ENCODE peak calls at places on chromosome 14, in seven cellular contexts. One of them, this sample, is unnamed.
A peak's percentile ranks its signal among the peaks of the same experiment; 100 is the strongest.

GRCh38 chr14:38255673-38256357 is at the start of gene CLEC14A:
- DNase-seq in tibial artery: peak; percentile 44
- DNase-seq in thoracic aorta: no peak
- DNase-seq in uterus: no peak
- DNase-seq in IMR-90: no peak
- DNase-seq in naive thymus-derived CD4-positive, alpha-beta T cell: no peak
- DNase-seq in HepG2: no peak
- DNase-seq in this sample: no peak

GRCh38 chr14:61608245-61609142 is 86.8 kb upstream of the HIF1A start:
- DNase-seq in tibial artery: no peak
- DNase-seq in thoracic aorta: no peak
- DNase-seq in uterus: no peak
- DNase-seq in IMR-90: peak; percentile 52
- DNase-seq in naive thymus-derived CD4-positive, alpha-beta T cell: no peak
- DNase-seq in HepG2: peak; percentile 71
- DNase-seq in this sample: no peak

GRCh38 chr14:74244115-74244514 is 4.9 kb downstream of the VSX2 start:
- DNase-seq in tibial artery: no peak
- DNase-seq in thoracic aorta: no peak
- DNase-seq in uterus: no peak
- DNase-seq in IMR-90: no peak
- DNase-seq in naive thymus-derived CD4-positive, alpha-beta T cell: no peak
- DNase-seq in HepG2: no peak
- DNase-seq in this sample: no peak

GRCh38 chr14:92959761-92960680 is 37.1 kb downstream of the CHGA start:
- DNase-seq in tibial artery: no peak
- DNase-seq in thoracic aorta: no peak
- DNase-seq in uterus: no peak
- DNase-seq in IMR-90: no peak
- DNase-seq in naive thymus-derived CD4-positive, alpha-beta T cell: no peak
- DNase-seq in HepG2: no peak
- DNase-seq in this sample: no peak

GRCh38 chr14:49621114-49621881 is 699 bp downstream of the MGAT2 start:
- DNase-seq in tibial artery: peak; percentile 72
- DNase-seq in thoracic aorta: peak; percentile 25
- DNase-seq in uterus: peak; percentile 52
- DNase-seq in IMR-90: peak; percentile 28
- DNase-seq in naive thymus-derived CD4-positive, alpha-beta T cell: no peak
- DNase-seq in HepG2: no peak
- DNase-seq in this sample: peak; percentile 29

GRCh38 chr14:100345711-100346110 is 22.6 kb downstream of the SLC25A47 start:
- DNase-seq in tibial artery: no peak
- DNase-seq in thoracic aorta: no peak
- DNase-seq in uterus: no peak
- DNase-seq in IMR-90: no peak
- DNase-seq in naive thymus-derived CD4-positive, alpha-beta T cell: no peak
- DNase-seq in HepG2: no peak
- DNase-seq in this sample: no peak

GRCh38 chr14:80095623-80096022 is 115.7 kb downstream of the DIO2 start:
- DNase-seq in tibial artery: no peak
- DNase-seq in thoracic aorta: no peak
- DNase-seq in uterus: no peak
- DNase-seq in IMR-90: peak; percentile 85
- DNase-seq in naive thymus-derived CD4-positive, alpha-beta T cell: no peak
- DNase-seq in HepG2: no peak
- DNase-seq in this sample: no peak

GRCh38 chr14:75234173-75234855 is 44.3 kb upstream of the FOS start:
- DNase-seq in tibial artery: peak; percentile 61
- DNase-seq in thoracic aorta: no peak
- DNase-seq in uterus: no peak
- DNase-seq in IMR-90: peak; percentile 90
- DNase-seq in naive thymus-derived CD4-positive, alpha-beta T cell: no peak
- DNase-seq in HepG2: peak; percentile 31
- DNase-seq in this sample: peak; percentile 41

GRCh38 chr14:67413806-67414769 is 2.1 kb upstream of the PLEK2 start:
- DNase-seq in tibial artery: no peak
- DNase-seq in thoracic aorta: no peak
- DNase-seq in uterus: no peak
- DNase-seq in IMR-90: peak; percentile 88
- DNase-seq in naive thymus-derived CD4-positive, alpha-beta T cell: no peak
- DNase-seq in HepG2: peak; percentile 24
- DNase-seq in this sample: no peak

GRCh38 chr14:101186544-101186943 is 283.0 kb upstream of the RTL1 start:
- DNase-seq in tibial artery: no peak
- DNase-seq in thoracic aorta: no peak
- DNase-seq in uterus: no peak
- DNase-seq in IMR-90: no peak
- DNase-seq in naive thymus-derived CD4-positive, alpha-beta T cell: no peak
- DNase-seq in HepG2: no peak
- DNase-seq in this sample: no peak

GRCh38 chr14:104424406-104425072 is 155.0 kb upstream of the C14orf180 start:
- DNase-seq in tibial artery: no peak
- DNase-seq in thoracic aorta: no peak
- DNase-seq in uterus: no peak
- DNase-seq in IMR-90: no peak
- DNase-seq in naive thymus-derived CD4-positive, alpha-beta T cell: no peak
- DNase-seq in HepG2: no peak
- DNase-seq in this sample: no peak

GRCh38 chr14:101854366-101854765 is 92.9 kb downstream of the PPP2R5C start:
- DNase-seq in tibial artery: no peak
- DNase-seq in thoracic aorta: no peak
- DNase-seq in uterus: no peak
- DNase-seq in IMR-90: peak; percentile 15
- DNase-seq in naive thymus-derived CD4-positive, alpha-beta T cell: peak; percentile 41
- DNase-seq in HepG2: no peak
- DNase-seq in this sample: no peak

GRCh38 chr14:92950773-92951172 is 27.8 kb downstream of the CHGA start:
- DNase-seq in tibial artery: no peak
- DNase-seq in thoracic aorta: no peak
- DNase-seq in uterus: no peak
- DNase-seq in IMR-90: no peak
- DNase-seq in naive thymus-derived CD4-positive, alpha-beta T cell: no peak
- DNase-seq in HepG2: no peak
- DNase-seq in this sample: no peak

GRCh38 chr14:80974338-80975078 is 19.1 kb downstream of the TSHR start:
- DNase-seq in tibial artery: no peak
- DNase-seq in thoracic aorta: no peak
- DNase-seq in uterus: no peak
- DNase-seq in IMR-90: no peak
- DNase-seq in naive thymus-derived CD4-positive, alpha-beta T cell: no peak
- DNase-seq in HepG2: no peak
- DNase-seq in this sample: no peak

GRCh38 chr14:69090187-69090789 is 62.6 kb downstream of the DCAF5 start:
- DNase-seq in tibial artery: no peak
- DNase-seq in thoracic aorta: no peak
- DNase-seq in uterus: no peak
- DNase-seq in IMR-90: peak; percentile 55
- DNase-seq in naive thymus-derived CD4-positive, alpha-beta T cell: peak; percentile 22
- DNase-seq in HepG2: peak; percentile 33
- DNase-seq in this sample: no peak

GRCh38 chr14:95943699-95944098 is 67.1 kb downstream of the TUNAR start:
- DNase-seq in tibial artery: no peak
- DNase-seq in thoracic aorta: no peak
- DNase-seq in uterus: no peak
- DNase-seq in IMR-90: no peak
- DNase-seq in naive thymus-derived CD4-positive, alpha-beta T cell: no peak
- DNase-seq in HepG2: no peak
- DNase-seq in this sample: no peak

GRCh38 chr14:60506985-60507829 is 1.7 kb upstream of the SIX6 start:
- DNase-seq in tibial artery: no peak
- DNase-seq in thoracic aorta: no peak
- DNase-seq in uterus: no peak
- DNase-seq in IMR-90: no peak
- DNase-seq in naive thymus-derived CD4-positive, alpha-beta T cell: no peak
- DNase-seq in HepG2: no peak
- DNase-seq in this sample: no peak

GRCh38 chr14:60510254-60510975 is 1.5 kb downstream of the SIX6 start:
- DNase-seq in tibial artery: no peak
- DNase-seq in thoracic aorta: no peak
- DNase-seq in uterus: no peak
- DNase-seq in IMR-90: no peak
- DNase-seq in naive thymus-derived CD4-positive, alpha-beta T cell: no peak
- DNase-seq in HepG2: no peak
- DNase-seq in this sample: no peak

GRCh38 chr14:60509438-60510253 is 700 bp downstream of the SIX6 start:
- DNase-seq in tibial artery: no peak
- DNase-seq in thoracic aorta: no peak
- DNase-seq in uterus: no peak
- DNase-seq in IMR-90: no peak
- DNase-seq in naive thymus-derived CD4-positive, alpha-beta T cell: no peak
- DNase-seq in HepG2: no peak
- DNase-seq in this sample: no peak

GRCh38 chr14:60508363-60508706 is 611 bp upstream of the SIX6 start:
- DNase-seq in tibial artery: no peak
- DNase-seq in thoracic aorta: no peak
- DNase-seq in uterus: no peak
- DNase-seq in IMR-90: no peak
- DNase-seq in naive thymus-derived CD4-positive, alpha-beta T cell: no peak
- DNase-seq in HepG2: no peak
- DNase-seq in this sample: no peak

GRCh38 chr14:60508707-60509437 is at the start of gene SIX6:
- DNase-seq in tibial artery: no peak
- DNase-seq in thoracic aorta: no peak
- DNase-seq in uterus: no peak
- DNase-seq in IMR-90: peak; percentile 24
- DNase-seq in naive thymus-derived CD4-positive, alpha-beta T cell: no peak
- DNase-seq in HepG2: no peak
- DNase-seq in this sample: no peak
- H3K4me3 ChIP-seq in tibial artery: no peak within 1 kb of the TSS
- H3K4me3 ChIP-seq in thoracic aorta: peak within 1 kb of the TSS; percentile 7
- H3K4me3 ChIP-seq in uterus: no peak within 1 kb of the TSS
- H3K4me3 ChIP-seq in IMR-90: no peak within 1 kb of the TSS
- H3K4me3 ChIP-seq in naive thymus-derived CD4-positive, alpha-beta T cell: no peak within 1 kb of the TSS
- H3K4me3 ChIP-seq in HepG2: no peak within 1 kb of the TSS
- H3K4me3 ChIP-seq in this sample: peak within 1 kb of the TSS; percentile 58

GRCh38 chr14:90677484-90678045 is 138.7 kb downstream of the TTC7B start:
- DNase-seq in tibial artery: no peak
- DNase-seq in thoracic aorta: no peak
- DNase-seq in uterus: no peak
- DNase-seq in IMR-90: peak; percentile 79
- DNase-seq in naive thymus-derived CD4-positive, alpha-beta T cell: no peak
- DNase-seq in HepG2: no peak
- DNase-seq in this sample: no peak

GRCh38 chr14:90682615-90683014 is 133.6 kb downstream of the TTC7B start:
- DNase-seq in tibial artery: no peak
- DNase-seq in thoracic aorta: no peak
- DNase-seq in uterus: no peak
- DNase-seq in IMR-90: no peak
- DNase-seq in naive thymus-derived CD4-positive, alpha-beta T cell: no peak
- DNase-seq in HepG2: no peak
- DNase-seq in this sample: no peak

GRCh38 chr14:90678420-90678819 is 137.8 kb downstream of the TTC7B start:
- DNase-seq in tibial artery: no peak
- DNase-seq in thoracic aorta: no peak
- DNase-seq in uterus: no peak
- DNase-seq in IMR-90: peak; percentile 60
- DNase-seq in naive thymus-derived CD4-positive, alpha-beta T cell: no peak
- DNase-seq in HepG2: no peak
- DNase-seq in this sample: no peak

GRCh38 chr14:90678846-90679362 is 137.3 kb downstream of the TTC7B start:
- DNase-seq in tibial artery: no peak
- DNase-seq in thoracic aorta: no peak
- DNase-seq in uterus: no peak
- DNase-seq in IMR-90: no peak
- DNase-seq in naive thymus-derived CD4-positive, alpha-beta T cell: no peak
- DNase-seq in HepG2: no peak
- DNase-seq in this sample: no peak

GRCh38 chr14:90681889-90682429 is 134.3 kb downstream of the TTC7B start:
- DNase-seq in tibial artery: no peak
- DNase-seq in thoracic aorta: no peak
- DNase-seq in uterus: no peak
- DNase-seq in IMR-90: no peak
- DNase-seq in naive thymus-derived CD4-positive, alpha-beta T cell: no peak
- DNase-seq in HepG2: no peak
- DNase-seq in this sample: no peak
- H3K27ac ChIP-seq in tibial artery: no peak overlapping the region
- H3K27ac ChIP-seq in thoracic aorta: no peak overlapping the region
- H3K27ac ChIP-seq in uterus: no peak overlapping the region
- H3K27ac ChIP-seq in IMR-90: no peak overlapping the region
- H3K27ac ChIP-seq in naive thymus-derived CD4-positive, alpha-beta T cell: no peak overlapping the region
- H3K27ac ChIP-seq in HepG2: no peak overlapping the region
- H3K27ac ChIP-seq in this sample: no peak overlapping the region

DNA sequence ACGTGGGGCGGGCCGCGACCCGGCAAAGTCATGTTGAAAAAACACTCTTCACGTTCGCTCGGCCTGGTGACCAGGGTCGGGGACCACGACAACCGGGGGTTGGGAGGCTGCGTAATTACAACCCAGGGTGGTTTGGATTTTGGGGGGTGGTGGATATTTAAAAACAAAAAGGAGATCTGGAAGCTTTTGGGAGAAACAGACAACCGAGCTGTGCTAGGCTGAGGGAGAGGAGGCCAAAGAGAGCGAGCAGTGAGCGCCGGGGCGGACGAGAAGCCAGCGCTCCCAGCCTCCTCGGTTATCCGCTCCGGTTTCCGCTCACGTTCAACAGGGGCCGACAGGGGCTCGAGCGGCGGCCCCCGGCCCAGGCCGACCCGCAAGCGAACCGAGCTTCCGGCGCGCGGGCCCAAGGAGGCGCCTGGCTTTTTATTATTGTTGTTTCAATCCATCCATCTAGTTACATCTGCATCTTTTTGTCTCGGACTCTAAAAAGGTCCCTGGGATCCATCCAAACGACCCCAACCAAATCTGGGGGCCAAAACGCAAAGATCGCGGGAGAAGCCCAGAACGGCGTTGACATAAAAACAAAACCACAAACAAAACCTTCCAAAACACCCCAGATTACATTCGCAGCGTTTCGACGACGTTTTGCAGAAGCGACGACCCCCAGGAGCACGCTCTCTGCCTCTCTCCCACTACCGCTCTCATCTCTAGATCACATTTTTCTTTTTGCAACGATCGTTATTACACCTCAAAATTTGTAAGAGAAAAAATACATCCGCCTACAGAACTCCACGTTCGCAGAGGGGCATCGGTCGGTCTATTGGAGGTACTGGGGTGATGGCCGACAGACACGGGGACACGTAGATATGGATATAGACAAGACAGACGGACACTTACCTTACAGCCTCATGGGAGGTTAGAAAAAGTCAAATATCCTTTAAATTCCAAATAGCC is 740 bp downstream of the OTX2 start:
- DNase-seq in tibial artery: no peak
- DNase-seq in thoracic aorta: no peak
- DNase-seq in uterus: no peak
- DNase-seq in IMR-90: no peak
- DNase-seq in naive thymus-derived CD4-positive, alpha-beta T cell: no peak
- DNase-seq in HepG2: no peak
- DNase-seq in this sample: no peak
- H3K4me3 ChIP-seq in tibial artery: no peak overlapping the region
- H3K4me3 ChIP-seq in thoracic aorta: peak overlapping the region; percentile 51
- H3K4me3 ChIP-seq in uterus: no peak overlapping the region
- H3K4me3 ChIP-seq in IMR-90: no peak overlapping the region
- H3K4me3 ChIP-seq in naive thymus-derived CD4-positive, alpha-beta T cell: no peak overlapping the region
- H3K4me3 ChIP-seq in HepG2: no peak overlapping the region
- H3K4me3 ChIP-seq in this sample: peak overlapping the region; percentile 40

DNA sequence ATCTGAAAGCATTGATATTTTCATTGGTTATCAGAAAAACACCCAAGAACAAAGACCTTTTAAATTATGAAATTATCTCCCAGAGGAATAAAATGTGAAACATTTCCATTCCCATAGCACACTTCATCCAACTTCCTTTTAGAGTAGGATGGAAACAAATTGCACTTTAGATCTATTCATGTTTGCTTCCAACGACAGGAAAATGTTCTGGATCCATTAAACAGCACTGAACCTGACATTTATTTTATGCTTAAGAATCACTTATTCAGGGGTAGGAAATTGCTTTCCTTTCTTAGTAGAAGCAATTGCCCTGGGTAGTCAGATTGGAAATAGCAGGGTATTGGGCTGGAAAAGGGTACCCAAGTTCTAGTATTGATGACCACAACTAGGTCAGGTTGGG is 28.8 kb upstream of the PTGDR start:
- DNase-seq in tibial artery: no peak
- DNase-seq in thoracic aorta: no peak
- DNase-seq in uterus: no peak
- DNase-seq in IMR-90: no peak
- DNase-seq in naive thymus-derived CD4-positive, alpha-beta T cell: no peak
- DNase-seq in HepG2: no peak
- DNase-seq in this sample: no peak
- H3K27ac ChIP-seq in tibial artery: no peak overlapping the region
- H3K27ac ChIP-seq in thoracic aorta: no peak overlapping the region
- H3K27ac ChIP-seq in uterus: no peak overlapping the region
- H3K27ac ChIP-seq in IMR-90: no peak overlapping the region
- H3K27ac ChIP-seq in naive thymus-derived CD4-positive, alpha-beta T cell: no peak overlapping the region
- H3K27ac ChIP-seq in HepG2: no peak overlapping the region
- H3K27ac ChIP-seq in this sample: no peak overlapping the region